ENCODE peak calls at places on chromosomes 16 and 17, in nine cellular contexts. D, F, I, E, S, L, N, P and Z are unnamed samples.

GRCh38 chr17:56699186-56699895 is 105.8 kb downstream of the NOG start:
- DNase-seq in P (no peak), N (peak), S (peak), L (no peak), I (peak), D (peak), F (peak), E (peak), Z (peak)

GRCh38 chr17:35732806-35733136 is 1.3 kb downstream of the RASL10B start:
- DNase-seq in S (no peak), I (no peak), N (no peak), F (no peak), D (no peak), P (no peak), E (no peak), L (no peak), Z (no peak)

GRCh38 chr16:81730090-81731051 is 48.7 kb upstream of the PLCG2 start:
- DNase-seq in D (peak), I (peak), N (peak), E (no peak), S (peak), P (peak), L (no peak), F (peak), Z (peak)

GRCh38 chr16:27195941-27196595 is 7.3 kb upstream of the KDM8 start:
- DNase-seq in I (no peak), P (no peak), N (no peak), S (no peak), E (no peak), D (no peak), L (no peak), F (no peak), Z (no peak)

GRCh38 chr16:49961087-49961486 is 63.9 kb upstream of the CNEP1R1 start:
- DNase-seq in F (no peak), E (no peak), P (no peak), L (no peak), D (no peak), I (peak), N (no peak), S (no peak), Z (peak)

GRCh38 chr17:34974794-34975428 is 5.4 kb upstream of the LIG3 start:
- DNase-seq in L (no peak), F (no peak), I (no peak), N (no peak), E (no peak), S (no peak), P (no peak), D (no peak), Z (no peak)

GRCh38 chr17:74531231-74531761 is at the start of gene CD300LB:
- DNase-seq in E (no peak), I (no peak), N (no peak), D (no peak), L (no peak), P (peak), F (no peak), S (peak), Z (no peak)

GRCh38 chr16:23501291-23501690 is 9.0 kb downstream of the GGA2 start:
- DNase-seq in F (no peak), S (no peak), N (no peak), L (no peak), D (no peak), E (no peak), P (no peak), I (no peak), Z (no peak)

GRCh38 chr17:79927136-79927661 is 88.0 kb upstream of the CBX4 start:
- DNase-seq in F (no peak), L (no peak), N (no peak), I (no peak), E (no peak), P (no peak), S (no peak), D (no peak), Z (no peak)

GRCh38 chr17:51372345-51373004 is 112.1 kb downstream of the UTP18 start:
- DNase-seq in P (no peak), E (no peak), N (peak), F (peak), S (peak), D (peak), I (peak), L (no peak), Z (peak)

GRCh38 chr17:29107933-29108805 is 65.2 kb downstream of the PIPOX start:
- DNase-seq in S (peak), I (no peak), N (peak), D (peak), P (no peak), L (no peak), E (no peak), F (no peak), Z (no peak)

GRCh38 chr16:2752850-2753522 is 548 bp downstream of the SRRM2 start:
- DNase-seq in S (peak), L (no peak), P (peak), N (peak), I (peak), F (peak), E (peak), D (no peak), Z (peak)

GRCh38 chr16:77359065-77359502 is 75.8 kb downstream of the ADAMTS18 start:
- DNase-seq in D (no peak), S (no peak), N (peak), P (no peak), I (peak), F (no peak), L (no peak), E (no peak), Z (peak)

GRCh38 chr17:30323895-30324319 is 9.9 kb downstream of the TMIGD1 start:
- DNase-seq in E (no peak), I (peak), D (no peak), L (no peak), S (no peak), P (no peak), N (no peak), F (peak), Z (peak)

GRCh38 chr17:19670906-19671305 is 22.4 kb downstream of the ALDH3A2 start:
- DNase-seq in N (no peak), L (no peak), F (no peak), P (no peak), I (no peak), E (no peak), D (no peak), S (no peak), Z (no peak)

GRCh38 chr16:48499822-48500440 is 110.0 kb downstream of the N4BP1 start:
- DNase-seq in F (peak), I (peak), S (peak), N (no peak), D (no peak), L (no peak), E (peak), P (peak), Z (peak)

GRCh38 chr17:82241183-82241925 is 12.5 kb downstream of the SLC16A3 start:
- DNase-seq in I (peak), N (no peak), L (no peak), S (peak), F (peak), E (no peak), P (peak), D (peak), Z (peak)

GRCh38 chr17:19937522-19937921 is 40.1 kb downstream of the AKAP10 start:
- DNase-seq in L (no peak), E (no peak), I (peak), P (no peak), F (no peak), N (peak), D (no peak), S (no peak), Z (no peak)

GRCh38 chr16:87560428-87561199 is 41.7 kb upstream of the JPH3 start:
- DNase-seq in D (peak), F (no peak), L (no peak), P (no peak), N (peak), S (no peak), E (no peak), I (no peak), Z (no peak)

GRCh38 chr17:27840688-27841087 is 40.4 kb upstream of the NOS2 start:
- DNase-seq in D (no peak), E (no peak), P (no peak), S (no peak), L (no peak), I (no peak), F (no peak), N (no peak), Z (no peak)

GRCh38 chr16:67678354-67679023 is 11.9 kb downstream of the C16orf86 start:
- DNase-seq in E (no peak), I (no peak), N (peak), S (no peak), D (no peak), F (no peak), P (no peak), L (no peak), Z (no peak)

GRCh38 chr17:55421179-55421934 is at the start of gene MMD:
- DNase-seq in L (no peak), P (peak), D (peak), I (no peak), E (no peak), S (peak), F (no peak), N (no peak), Z (no peak)

GRCh38 chr17:47231866-47232265 is 21.8 kb upstream of the ITGB3 start:
- DNase-seq in S (no peak), F (no peak), D (no peak), L (no peak), E (no peak), P (no peak), I (no peak), N (no peak), Z (no peak)

GRCh38 chr17:47231334-47231733 is 22.2 kb downstream of the MYL4 start:
- DNase-seq in P (no peak), E (no peak), I (no peak), F (no peak), S (no peak), D (no peak), L (no peak), N (no peak), Z (no peak)

GRCh38 chr17:47230864-47231263 is 21.7 kb downstream of the MYL4 start:
- DNase-seq in S (no peak), L (no peak), N (no peak), E (no peak), F (no peak), I (no peak), P (no peak), D (no peak), Z (no peak)

GRCh38 chr17:47227862-47228261 is 18.7 kb downstream of the MYL4 start:
- DNase-seq in N (no peak), L (no peak), D (no peak), P (no peak), I (no peak), F (no peak), E (no peak), S (no peak), Z (no peak)

GRCh38 chr17:47229535-47230443 is 20.6 kb downstream of the MYL4 start:
- DNase-seq in L (no peak), S (peak), E (peak), F (peak), D (peak), I (peak), N (peak), P (peak), Z (peak)
- H3K4me3 ChIP-seq in L (peak), S (no peak), E (peak), F (no peak), D (no peak), I (peak), N (peak), P (peak), Z (peak)

GRCh38 chr17:40095944-40096791 is 4.2 kb downstream of the NR1D1 start:
- DNase-seq in D (peak), I (no peak), N (no peak), P (peak), F (peak), S (peak), L (peak), E (no peak), Z (no peak)
- H3K4me3 ChIP-seq in D (no peak), I (no peak), N (no peak), P (no peak), F (no peak), S (no peak), L (peak), E (no peak), Z (no peak)

GRCh38 chr17:42857389-42857788 is 6.4 kb downstream of the AOC3 start:
- DNase-seq in P (no peak), F (no peak), L (no peak), I (no peak), N (no peak), D (no peak), E (no peak), S (no peak), Z (no peak)
- H3K4me3 ChIP-seq in P (no peak), F (no peak), L (no peak), I (no peak), N (no peak), D (no peak), E (no peak), S (no peak), Z (no peak)

DNA sequence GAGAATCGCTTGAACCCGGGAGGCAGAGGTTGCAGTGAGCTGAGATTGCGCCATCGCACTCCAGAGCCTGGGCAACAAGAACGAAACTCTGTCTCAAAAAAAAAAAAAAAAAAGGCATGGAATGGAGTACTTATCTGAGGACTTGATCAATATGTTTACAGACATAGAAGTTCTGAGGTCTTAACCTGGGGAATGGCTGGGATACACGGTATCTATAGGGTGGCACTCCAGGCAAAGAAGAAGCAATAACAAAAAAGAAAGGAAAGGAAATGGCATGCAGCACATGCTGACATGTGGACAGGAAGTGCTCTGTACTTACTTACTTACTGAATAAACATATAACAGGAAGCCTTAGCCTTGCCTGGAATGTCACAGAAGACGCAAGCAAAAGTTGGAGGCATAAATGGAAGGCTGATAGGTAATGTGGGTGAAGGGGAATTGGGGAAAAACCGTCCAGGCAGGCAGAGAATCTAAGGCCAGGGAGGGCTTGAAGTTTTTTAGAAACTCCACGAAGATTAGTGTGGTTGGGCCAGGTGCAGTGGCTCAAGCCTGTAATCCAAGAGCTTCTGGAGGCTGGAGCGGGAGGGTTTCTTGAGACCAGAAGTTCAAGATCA is 10.1 kb upstream of the SPOP start:
- DNase-seq in I (peak), E (no peak), D (no peak), P (no peak), F (no peak), L (no peak), S (no peak), N (no peak), Z (peak)
- H3K4me3 ChIP-seq in I (no peak), E (no peak), D (no peak), P (no peak), F (no peak), L (no peak), S (no peak), N (no peak), Z (no peak)

DNA sequence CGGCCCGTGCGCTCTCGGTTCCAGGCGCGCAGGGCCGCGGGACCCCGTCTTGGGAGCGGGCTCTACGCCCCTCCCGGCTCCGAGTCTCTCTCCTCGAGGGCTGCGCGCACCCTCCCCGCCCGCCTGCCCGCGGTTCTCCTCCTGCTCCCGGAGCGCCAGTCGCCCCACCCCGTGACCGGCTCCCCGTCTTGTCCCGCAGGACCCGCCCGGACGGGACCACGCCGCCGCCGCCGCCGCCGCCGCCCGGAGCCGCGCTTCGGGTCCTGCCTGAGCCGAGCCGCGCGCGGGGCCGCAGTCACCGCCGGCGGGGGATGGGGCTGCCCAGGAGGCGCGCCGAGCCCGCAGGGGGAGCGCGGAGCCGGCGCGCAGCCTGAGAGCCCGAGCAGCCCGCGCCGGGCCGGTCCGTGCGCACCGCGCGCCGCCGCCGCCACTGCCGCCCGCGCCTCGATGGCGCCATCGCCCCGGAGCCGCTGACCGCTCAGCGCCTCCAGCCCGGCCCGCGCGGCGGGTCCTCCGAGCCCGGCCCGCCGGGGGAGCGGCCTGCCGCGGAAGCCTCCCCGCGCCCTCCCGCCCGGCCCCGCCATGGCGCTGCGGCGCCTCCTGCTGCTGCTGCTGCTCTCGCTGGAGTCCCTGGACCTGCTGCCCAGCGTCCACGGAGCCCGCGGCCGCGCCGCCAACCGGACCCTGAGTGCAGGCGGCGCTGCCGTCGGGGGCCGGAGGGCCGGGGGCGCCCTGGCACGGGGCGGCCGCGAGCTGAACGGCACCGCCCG is at the start of gene SHISA6:
- DNase-seq in S (no peak), F (no peak), L (no peak), D (no peak), E (no peak), N (peak), P (no peak), I (no peak), Z (no peak)
- H3K4me3 ChIP-seq in S (no peak), F (peak), L (peak), D (no peak), E (no peak), N (peak), P (peak), I (no peak), Z (no peak)

GRCh38 chr17:70138309-70138865 is 30.9 kb upstream of the KCNJ2 start:
- DNase-seq in D (no peak), L (no peak), E (peak), P (no peak), F (peak), N (no peak), I (peak), S (no peak), Z (no peak)

GRCh38 chr17:70139449-70139993 is 29.8 kb upstream of the KCNJ2 start:
- DNase-seq in D (no peak), N (no peak), S (no peak), I (no peak), F (no peak), L (no peak), E (no peak), P (no peak), Z (no peak)

GRCh38 chr17:70134777-70135176 is 34.6 kb upstream of the KCNJ2 start:
- DNase-seq in N (no peak), E (no peak), D (no peak), I (no peak), F (no peak), S (no peak), L (no peak), P (no peak), Z (no peak)

GRCh38 chr17:70136131-70136530 is 33.2 kb upstream of the KCNJ2 start:
- DNase-seq in D (no peak), I (no peak), P (no peak), N (no peak), E (no peak), F (no peak), S (no peak), L (no peak), Z (no peak)

GRCh38 chr17:70137451-70138230 is 31.7 kb upstream of the KCNJ2 start:
- DNase-seq in I (peak), E (peak), S (peak), L (no peak), P (peak), D (peak), N (peak), F (peak), Z (peak)
- H3K4me3 ChIP-seq in I (peak), E (peak), S (peak), L (peak), P (peak), D (no peak), N (no peak), F (peak), Z (peak)